ENCODE peak calls at places on chromosomes 6 and 20, in eight cellular contexts. One of them, this sample, is unnamed.
A peak's percentile ranks its signal among the peaks of the same experiment; 100 is the strongest.

GRCh38 chr6:95519228-95520037 is 57.9 kb upstream of the MANEA start:
- ATAC-seq in heart right ventricle: no peak
- ATAC-seq in IMR-90: no peak
- ATAC-seq in CD8-positive, alpha-beta T cell: no peak
- ATAC-seq in aorta: no peak
- ATAC-seq in body of pancreas: no peak
- ATAC-seq in pancreas: no peak
- ATAC-seq in CD4-positive, alpha-beta T cell: no peak
- ATAC-seq in this sample: no peak

GRCh38 chr20:9015984-9016324 is 52.9 kb upstream of the PLCB4 start:
- ATAC-seq in aorta: no peak
- ATAC-seq in CD4-positive, alpha-beta T cell: no peak
- ATAC-seq in pancreas: no peak
- ATAC-seq in heart right ventricle: no peak
- ATAC-seq in IMR-90: peak; percentile 72
- ATAC-seq in CD8-positive, alpha-beta T cell: no peak
- ATAC-seq in body of pancreas: no peak
- ATAC-seq in this sample: no peak

GRCh38 chr20:45312241-45312640 is 4.1 kb upstream of the MATN4 start:
- ATAC-seq in CD8-positive, alpha-beta T cell: no peak
- ATAC-seq in body of pancreas: no peak
- ATAC-seq in CD4-positive, alpha-beta T cell: no peak
- ATAC-seq in IMR-90: no peak
- ATAC-seq in pancreas: peak; percentile 4
- ATAC-seq in heart right ventricle: no peak
- ATAC-seq in aorta: no peak
- ATAC-seq in this sample: no peak

GRCh38 chr6:18432619-18433018 is 45.5 kb downstream of the RNF144B start:
- ATAC-seq in CD4-positive, alpha-beta T cell: no peak
- ATAC-seq in heart right ventricle: no peak
- ATAC-seq in body of pancreas: no peak
- ATAC-seq in pancreas: no peak
- ATAC-seq in CD8-positive, alpha-beta T cell: no peak
- ATAC-seq in IMR-90: no peak
- ATAC-seq in aorta: no peak
- ATAC-seq in this sample: no peak

GRCh38 chr6:31579546-31580445 is 2.4 kb downstream of the LTB start:
- ATAC-seq in pancreas: no peak
- ATAC-seq in aorta: no peak
- ATAC-seq in CD4-positive, alpha-beta T cell: no peak
- ATAC-seq in IMR-90: no peak
- ATAC-seq in CD8-positive, alpha-beta T cell: no peak
- ATAC-seq in heart right ventricle: no peak
- ATAC-seq in body of pancreas: no peak
- ATAC-seq in this sample: no peak

GRCh38 chr6:35149891-35150566 is 8.9 kb upstream of the TCP11 start:
- ATAC-seq in aorta: no peak
- ATAC-seq in CD8-positive, alpha-beta T cell: no peak
- ATAC-seq in heart right ventricle: peak; percentile 32
- ATAC-seq in IMR-90: no peak
- ATAC-seq in body of pancreas: no peak
- ATAC-seq in CD4-positive, alpha-beta T cell: no peak
- ATAC-seq in pancreas: no peak
- ATAC-seq in this sample: no peak

GRCh38 chr6:164415832-164416563 is 893.4 kb downstream of the C6orf118 start:
- ATAC-seq in aorta: no peak
- ATAC-seq in body of pancreas: no peak
- ATAC-seq in CD4-positive, alpha-beta T cell: no peak
- ATAC-seq in CD8-positive, alpha-beta T cell: no peak
- ATAC-seq in IMR-90: no peak
- ATAC-seq in pancreas: no peak
- ATAC-seq in heart right ventricle: no peak
- ATAC-seq in this sample: no peak

GRCh38 chr6:108673602-108674001 is 112.9 kb downstream of the FOXO3 start:
- ATAC-seq in CD8-positive, alpha-beta T cell: no peak
- ATAC-seq in CD4-positive, alpha-beta T cell: no peak
- ATAC-seq in pancreas: no peak
- ATAC-seq in body of pancreas: no peak
- ATAC-seq in IMR-90: no peak
- ATAC-seq in heart right ventricle: peak; percentile 60
- ATAC-seq in aorta: no peak
- ATAC-seq in this sample: no peak

GRCh38 chr6:142356271-142356938 is 54.6 kb downstream of the ADGRG6 start:
- ATAC-seq in IMR-90: no peak
- ATAC-seq in pancreas: no peak
- ATAC-seq in body of pancreas: no peak
- ATAC-seq in CD8-positive, alpha-beta T cell: peak; percentile 5
- ATAC-seq in CD4-positive, alpha-beta T cell: peak; percentile 14
- ATAC-seq in aorta: no peak
- ATAC-seq in heart right ventricle: no peak
- ATAC-seq in this sample: peak; percentile 55

GRCh38 chr20:34578521-34579147 is 20.1 kb downstream of the MAP1LC3A start:
- ATAC-seq in heart right ventricle: peak; percentile 79
- ATAC-seq in IMR-90: no peak
- ATAC-seq in pancreas: no peak
- ATAC-seq in body of pancreas: no peak
- ATAC-seq in CD8-positive, alpha-beta T cell: no peak
- ATAC-seq in aorta: no peak
- ATAC-seq in CD4-positive, alpha-beta T cell: no peak
- ATAC-seq in this sample: no peak

GRCh38 chr6:125365230-125365629 is 63.5 kb upstream of the HDDC2 start:
- ATAC-seq in pancreas: no peak
- ATAC-seq in IMR-90: no peak
- ATAC-seq in CD8-positive, alpha-beta T cell: no peak
- ATAC-seq in heart right ventricle: no peak
- ATAC-seq in body of pancreas: no peak
- ATAC-seq in CD4-positive, alpha-beta T cell: no peak
- ATAC-seq in aorta: no peak
- ATAC-seq in this sample: peak; percentile 11

GRCh38 chr20:833121-833449 is 430 bp upstream of the FAM110A start:
- ATAC-seq in heart right ventricle: no peak
- ATAC-seq in aorta: no peak
- ATAC-seq in body of pancreas: peak; percentile 9
- ATAC-seq in pancreas: peak; percentile 2
- ATAC-seq in CD4-positive, alpha-beta T cell: no peak
- ATAC-seq in IMR-90: no peak
- ATAC-seq in CD8-positive, alpha-beta T cell: no peak
- ATAC-seq in this sample: peak; percentile 46

GRCh38 chr6:138044458-138044857 is 62.8 kb downstream of the PERP start:
- ATAC-seq in CD8-positive, alpha-beta T cell: no peak
- ATAC-seq in pancreas: no peak
- ATAC-seq in heart right ventricle: no peak
- ATAC-seq in IMR-90: no peak
- ATAC-seq in CD4-positive, alpha-beta T cell: no peak
- ATAC-seq in aorta: no peak
- ATAC-seq in body of pancreas: no peak
- ATAC-seq in this sample: no peak

GRCh38 chr6:123908813-123909212 is 105.1 kb downstream of the NKAIN2 start:
- ATAC-seq in aorta: no peak
- ATAC-seq in body of pancreas: no peak
- ATAC-seq in IMR-90: no peak
- ATAC-seq in pancreas: no peak
- ATAC-seq in CD8-positive, alpha-beta T cell: no peak
- ATAC-seq in CD4-positive, alpha-beta T cell: no peak
- ATAC-seq in heart right ventricle: no peak
- ATAC-seq in this sample: no peak
- H3K27ac ChIP-seq in aorta: no peak overlapping the region
- H3K27ac ChIP-seq in body of pancreas: no peak overlapping the region
- H3K27ac ChIP-seq in IMR-90: no peak overlapping the region
- H3K27ac ChIP-seq in pancreas: no peak overlapping the region
- H3K27ac ChIP-seq in CD8-positive, alpha-beta T cell: no peak overlapping the region
- H3K27ac ChIP-seq in CD4-positive, alpha-beta T cell: no peak overlapping the region
- H3K27ac ChIP-seq in heart right ventricle: no peak overlapping the region
- H3K27ac ChIP-seq in this sample: no peak overlapping the region

GRCh38 chr6:110526731-110527130 is 50.3 kb upstream of the SLC22A16 start:
- ATAC-seq in heart right ventricle: no peak
- ATAC-seq in aorta: no peak
- ATAC-seq in body of pancreas: no peak
- ATAC-seq in IMR-90: no peak
- ATAC-seq in pancreas: no peak
- ATAC-seq in CD4-positive, alpha-beta T cell: no peak
- ATAC-seq in CD8-positive, alpha-beta T cell: no peak
- ATAC-seq in this sample: no peak

GRCh38 chr6:110528930-110529325 is 52.5 kb upstream of the SLC22A16 start:
- ATAC-seq in IMR-90: no peak
- ATAC-seq in CD4-positive, alpha-beta T cell: no peak
- ATAC-seq in pancreas: no peak
- ATAC-seq in CD8-positive, alpha-beta T cell: no peak
- ATAC-seq in heart right ventricle: no peak
- ATAC-seq in body of pancreas: no peak
- ATAC-seq in aorta: no peak
- ATAC-seq in this sample: no peak

GRCh38 chr6:110527516-110527915 is 51.1 kb upstream of the SLC22A16 start:
- ATAC-seq in aorta: no peak
- ATAC-seq in heart right ventricle: no peak
- ATAC-seq in IMR-90: no peak
- ATAC-seq in CD8-positive, alpha-beta T cell: no peak
- ATAC-seq in pancreas: no peak
- ATAC-seq in CD4-positive, alpha-beta T cell: no peak
- ATAC-seq in body of pancreas: no peak
- ATAC-seq in this sample: no peak

GRCh38 chr6:110529355-110529754 is 52.9 kb upstream of the SLC22A16 start:
- ATAC-seq in pancreas: no peak
- ATAC-seq in CD4-positive, alpha-beta T cell: no peak
- ATAC-seq in CD8-positive, alpha-beta T cell: no peak
- ATAC-seq in aorta: no peak
- ATAC-seq in IMR-90: peak; percentile 61
- ATAC-seq in body of pancreas: no peak
- ATAC-seq in heart right ventricle: no peak
- ATAC-seq in this sample: no peak

GRCh38 chr6:110528051-110528929 is 51.9 kb upstream of the SLC22A16 start:
- ATAC-seq in heart right ventricle: peak; percentile 75
- ATAC-seq in aorta: peak; percentile 89
- ATAC-seq in IMR-90: peak; percentile 87
- ATAC-seq in CD8-positive, alpha-beta T cell: peak; percentile 56
- ATAC-seq in body of pancreas: peak; percentile 63
- ATAC-seq in CD4-positive, alpha-beta T cell: peak; percentile 70
- ATAC-seq in pancreas: peak; percentile 88
- ATAC-seq in this sample: peak; percentile 66
- H3K27ac ChIP-seq in heart right ventricle: no peak overlapping the region
- H3K27ac ChIP-seq in aorta: no peak overlapping the region
- H3K27ac ChIP-seq in IMR-90: peak overlapping the region; percentile 73
- H3K27ac ChIP-seq in CD8-positive, alpha-beta T cell: no peak overlapping the region
- H3K27ac ChIP-seq in body of pancreas: no peak overlapping the region
- H3K27ac ChIP-seq in CD4-positive, alpha-beta T cell: no peak overlapping the region
- H3K27ac ChIP-seq in pancreas: no peak overlapping the region
- H3K27ac ChIP-seq in this sample: peak overlapping the region; percentile 27

GRCh38 chr6:134422426-134423231 is 104.7 kb upstream of the SGK1 start:
- ATAC-seq in body of pancreas: no peak
- ATAC-seq in heart right ventricle: no peak
- ATAC-seq in pancreas: no peak
- ATAC-seq in CD4-positive, alpha-beta T cell: no peak
- ATAC-seq in aorta: no peak
- ATAC-seq in IMR-90: peak; percentile 66
- ATAC-seq in CD8-positive, alpha-beta T cell: no peak
- ATAC-seq in this sample: no peak

GRCh38 chr6:134416501-134417154 is 98.7 kb upstream of the SGK1 start:
- ATAC-seq in IMR-90: no peak
- ATAC-seq in aorta: no peak
- ATAC-seq in pancreas: no peak
- ATAC-seq in CD8-positive, alpha-beta T cell: no peak
- ATAC-seq in CD4-positive, alpha-beta T cell: no peak
- ATAC-seq in body of pancreas: no peak
- ATAC-seq in heart right ventricle: no peak
- ATAC-seq in this sample: no peak

GRCh38 chr6:134420638-134421181 is 102.8 kb upstream of the SGK1 start:
- ATAC-seq in CD4-positive, alpha-beta T cell: no peak
- ATAC-seq in pancreas: no peak
- ATAC-seq in CD8-positive, alpha-beta T cell: no peak
- ATAC-seq in IMR-90: peak; percentile 63
- ATAC-seq in heart right ventricle: peak; percentile 33
- ATAC-seq in body of pancreas: no peak
- ATAC-seq in aorta: no peak
- ATAC-seq in this sample: no peak

GRCh38 chr6:134421496-134421895 is 103.6 kb upstream of the SGK1 start:
- ATAC-seq in CD8-positive, alpha-beta T cell: no peak
- ATAC-seq in aorta: no peak
- ATAC-seq in pancreas: no peak
- ATAC-seq in heart right ventricle: no peak
- ATAC-seq in IMR-90: no peak
- ATAC-seq in body of pancreas: no peak
- ATAC-seq in CD4-positive, alpha-beta T cell: no peak
- ATAC-seq in this sample: no peak

GRCh38 chr6:134419717-134420116 is 101.8 kb upstream of the SGK1 start:
- ATAC-seq in CD8-positive, alpha-beta T cell: no peak
- ATAC-seq in pancreas: no peak
- ATAC-seq in body of pancreas: no peak
- ATAC-seq in aorta: no peak
- ATAC-seq in IMR-90: no peak
- ATAC-seq in heart right ventricle: no peak
- ATAC-seq in CD4-positive, alpha-beta T cell: no peak
- ATAC-seq in this sample: no peak
- H3K27ac ChIP-seq in CD8-positive, alpha-beta T cell: no peak overlapping the region
- H3K27ac ChIP-seq in pancreas: no peak overlapping the region
- H3K27ac ChIP-seq in body of pancreas: no peak overlapping the region
- H3K27ac ChIP-seq in aorta: no peak overlapping the region
- H3K27ac ChIP-seq in IMR-90: peak overlapping the region; percentile 84
- H3K27ac ChIP-seq in heart right ventricle: no peak overlapping the region
- H3K27ac ChIP-seq in CD4-positive, alpha-beta T cell: no peak overlapping the region
- H3K27ac ChIP-seq in this sample: no peak overlapping the region

GRCh38 chr6:41546866-41547798 is 951 bp downstream of the FOXP4 start:
- ATAC-seq in CD4-positive, alpha-beta T cell: no peak
- ATAC-seq in heart right ventricle: peak; percentile 38
- ATAC-seq in aorta: peak; percentile 11
- ATAC-seq in CD8-positive, alpha-beta T cell: peak; percentile 16
- ATAC-seq in pancreas: peak; percentile 48
- ATAC-seq in body of pancreas: peak; percentile 42
- ATAC-seq in IMR-90: peak; percentile 28
- ATAC-seq in this sample: peak; percentile 19

GRCh38 chr6:41545174-41545702 is 943 bp upstream of the FOXP4 start:
- ATAC-seq in aorta: no peak
- ATAC-seq in body of pancreas: no peak
- ATAC-seq in pancreas: no peak
- ATAC-seq in CD8-positive, alpha-beta T cell: no peak
- ATAC-seq in heart right ventricle: no peak
- ATAC-seq in CD4-positive, alpha-beta T cell: no peak
- ATAC-seq in IMR-90: no peak
- ATAC-seq in this sample: no peak

GRCh38 chr6:41545703-41546474 is at the start of gene FOXP4:
- ATAC-seq in CD4-positive, alpha-beta T cell: peak; percentile 87
- ATAC-seq in CD8-positive, alpha-beta T cell: peak; percentile 85
- ATAC-seq in pancreas: peak; percentile 88
- ATAC-seq in IMR-90: peak; percentile 89
- ATAC-seq in body of pancreas: peak; percentile 89
- ATAC-seq in heart right ventricle: peak; percentile 94
- ATAC-seq in aorta: peak; percentile 91
- ATAC-seq in this sample: peak; percentile 92

GRCh38 chr6:41547799-41548097 is 1.6 kb downstream of the FOXP4 start:
- ATAC-seq in CD8-positive, alpha-beta T cell: no peak
- ATAC-seq in aorta: no peak
- ATAC-seq in IMR-90: no peak
- ATAC-seq in body of pancreas: no peak
- ATAC-seq in pancreas: peak; percentile 10
- ATAC-seq in heart right ventricle: no peak
- ATAC-seq in CD4-positive, alpha-beta T cell: no peak
- ATAC-seq in this sample: no peak

DNA sequence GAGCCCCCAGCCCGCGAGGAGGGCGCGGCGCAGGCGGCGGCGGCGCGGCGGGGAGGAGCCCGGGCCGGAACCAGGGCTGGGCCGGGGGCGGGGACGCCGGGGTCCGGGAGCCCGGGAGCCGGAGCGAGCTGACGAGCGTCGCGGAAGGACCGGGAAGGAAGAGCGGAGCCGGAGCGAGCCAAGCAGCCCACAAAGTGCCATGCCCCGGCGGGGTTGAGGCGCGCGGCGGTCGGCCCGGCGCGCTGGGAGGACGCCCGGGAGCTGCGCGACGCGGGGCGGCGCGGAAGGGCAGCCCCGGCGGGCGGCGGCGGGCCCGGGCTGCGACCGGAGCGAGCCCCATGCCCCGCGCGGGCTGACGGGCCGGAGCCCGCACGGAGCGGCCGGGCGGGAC is 289 bp downstream of the FOXP4 start:
- ATAC-seq in aorta: peak; percentile 2
- ATAC-seq in pancreas: peak; percentile 58
- ATAC-seq in CD4-positive, alpha-beta T cell: peak; percentile 65
- ATAC-seq in CD8-positive, alpha-beta T cell: peak; percentile 59
- ATAC-seq in body of pancreas: peak; percentile 74
- ATAC-seq in heart right ventricle: no peak
- ATAC-seq in IMR-90: peak; percentile 76
- ATAC-seq in this sample: peak; percentile 78
- H3K27ac ChIP-seq in aorta: peak overlapping the region; percentile 94
- H3K27ac ChIP-seq in pancreas: peak overlapping the region; percentile 64
- H3K27ac ChIP-seq in CD4-positive, alpha-beta T cell: no peak overlapping the region
- H3K27ac ChIP-seq in CD8-positive, alpha-beta T cell: no peak overlapping the region
- H3K27ac ChIP-seq in body of pancreas: peak overlapping the region; percentile 74
- H3K27ac ChIP-seq in heart right ventricle: peak overlapping the region; percentile 86
- H3K27ac ChIP-seq in IMR-90: peak overlapping the region; percentile 34
- H3K27ac ChIP-seq in this sample: peak overlapping the region; percentile 47